ENCODE peak calls at places on chromosomes 2 and 18, in six cellular contexts. One of them, this sample, is unnamed.

GRCh38 chr18:60649107-60649506 is 276.5 kb upstream of the MC4R start:
- DNase-seq in H9: no peak
- DNase-seq in retina: no peak
- DNase-seq in NCI-H82: no peak
- DNase-seq in transverse colon: no peak
- DNase-seq in MCF 10A: no peak
- DNase-seq in this sample: peak

GRCh38 chr2:34419856-34420255 is 820.8 kb upstream of the FAM98A start:
- DNase-seq in transverse colon: no peak
- DNase-seq in MCF 10A: no peak
- DNase-seq in retina: no peak
- DNase-seq in NCI-H82: no peak
- DNase-seq in H9: no peak
- DNase-seq in this sample: no peak

GRCh38 chr2:70994055-70994444 is 623 bp downstream of the TEX261 start:
- DNase-seq in retina: no peak
- DNase-seq in MCF 10A: peak
- DNase-seq in H9: no peak
- DNase-seq in NCI-H82: peak
- DNase-seq in transverse colon: no peak
- DNase-seq in this sample: no peak

GRCh38 chr2:150042844-150043503 is 444.5 kb downstream of the RND3 start:
- DNase-seq in H9: no peak
- DNase-seq in NCI-H82: no peak
- DNase-seq in retina: no peak
- DNase-seq in MCF 10A: no peak
- DNase-seq in transverse colon: no peak
- DNase-seq in this sample: no peak

GRCh38 chr2:192038152-192038551 is 156.6 kb downstream of the TMEFF2 start:
- DNase-seq in retina: no peak
- DNase-seq in MCF 10A: no peak
- DNase-seq in transverse colon: no peak
- DNase-seq in NCI-H82: no peak
- DNase-seq in H9: no peak
- DNase-seq in this sample: no peak

GRCh38 chr2:127486247-127486912 is 39.9 kb downstream of the IWS1 start:
- DNase-seq in retina: no peak
- DNase-seq in NCI-H82: no peak
- DNase-seq in MCF 10A: no peak
- DNase-seq in H9: no peak
- DNase-seq in transverse colon: no peak
- DNase-seq in this sample: no peak

GRCh38 chr2:151120016-151120415 is 141.6 kb downstream of the RBM43 start:
- DNase-seq in NCI-H82: peak
- DNase-seq in H9: no peak
- DNase-seq in MCF 10A: no peak
- DNase-seq in transverse colon: no peak
- DNase-seq in retina: no peak
- DNase-seq in this sample: no peak

GRCh38 chr18:11308499-11308898 is 159.1 kb upstream of the PIEZO2 start:
- DNase-seq in retina: no peak
- DNase-seq in MCF 10A: peak
- DNase-seq in H9: no peak
- DNase-seq in transverse colon: no peak
- DNase-seq in NCI-H82: no peak
- DNase-seq in this sample: no peak

GRCh38 chr2:172253190-172254052 is 150.7 kb upstream of the DLX2 start:
- DNase-seq in retina: no peak
- DNase-seq in NCI-H82: no peak
- DNase-seq in H9: no peak
- DNase-seq in MCF 10A: peak
- DNase-seq in transverse colon: peak
- DNase-seq in this sample: no peak

GRCh38 chr2:238433941-238434845 is 7.5 kb downstream of the ASB1 start:
- DNase-seq in transverse colon: no peak
- DNase-seq in MCF 10A: peak
- DNase-seq in NCI-H82: no peak
- DNase-seq in retina: no peak
- DNase-seq in H9: no peak
- DNase-seq in this sample: no peak

GRCh38 chr2:161028581-161028980 is 131.6 kb upstream of the TANK start:
- DNase-seq in transverse colon: no peak
- DNase-seq in retina: no peak
- DNase-seq in MCF 10A: no peak
- DNase-seq in NCI-H82: no peak
- DNase-seq in H9: no peak
- DNase-seq in this sample: no peak

GRCh38 chr2:100197643-100198153 is 55.3 kb upstream of the AFF3 start:
- DNase-seq in NCI-H82: no peak
- DNase-seq in retina: peak
- DNase-seq in H9: peak
- DNase-seq in MCF 10A: no peak
- DNase-seq in transverse colon: peak
- DNase-seq in this sample: no peak

GRCh38 chr2:159179696-159180095 is 106.8 kb downstream of the WDSUB1 start:
- DNase-seq in retina: no peak
- DNase-seq in transverse colon: no peak
- DNase-seq in NCI-H82: no peak
- DNase-seq in H9: no peak
- DNase-seq in MCF 10A: no peak
- DNase-seq in this sample: no peak

GRCh38 chr18:40937386-40937785 is 1017.6 kb upstream of the PIK3C3 start:
- DNase-seq in NCI-H82: no peak
- DNase-seq in H9: no peak
- DNase-seq in retina: no peak
- DNase-seq in MCF 10A: no peak
- DNase-seq in transverse colon: no peak
- DNase-seq in this sample: no peak

GRCh38 chr2:216103213-216103612 is 5.9 kb upstream of the XRCC5 start:
- DNase-seq in transverse colon: no peak
- DNase-seq in H9: no peak
- DNase-seq in MCF 10A: no peak
- DNase-seq in NCI-H82: no peak
- DNase-seq in retina: no peak
- DNase-seq in this sample: no peak

GRCh38 chr18:35478520-35479435 is 19.0 kb downstream of the INO80C start:
- DNase-seq in MCF 10A: peak
- DNase-seq in H9: no peak
- DNase-seq in retina: no peak
- DNase-seq in transverse colon: peak
- DNase-seq in NCI-H82: no peak
- DNase-seq in this sample: no peak

GRCh38 chr2:117360586-117360985 is 453.9 kb upstream of the DDX18 start:
- DNase-seq in transverse colon: no peak
- DNase-seq in retina: no peak
- DNase-seq in NCI-H82: no peak
- DNase-seq in H9: no peak
- DNase-seq in MCF 10A: no peak
- DNase-seq in this sample: no peak

GRCh38 chr2:191036365-191036764 is 22.4 kb upstream of the STAT1 start:
- DNase-seq in transverse colon: no peak
- DNase-seq in MCF 10A: no peak
- DNase-seq in H9: no peak
- DNase-seq in retina: no peak
- DNase-seq in NCI-H82: no peak
- DNase-seq in this sample: no peak

GRCh38 chr2:33313039-33313438 is 163.4 kb upstream of the RASGRP3 start:
- DNase-seq in retina: no peak
- DNase-seq in H9: no peak
- DNase-seq in NCI-H82: no peak
- DNase-seq in transverse colon: no peak
- DNase-seq in MCF 10A: no peak
- DNase-seq in this sample: no peak

GRCh38 chr2:28601612-28602011 is 105.8 kb downstream of the PLB1 start:
- DNase-seq in MCF 10A: no peak
- DNase-seq in NCI-H82: no peak
- DNase-seq in retina: no peak
- DNase-seq in transverse colon: no peak
- DNase-seq in H9: no peak
- DNase-seq in this sample: no peak

GRCh38 chr18:8659609-8660242 is 45.6 kb upstream of the MTCL1 start:
- DNase-seq in NCI-H82: no peak
- DNase-seq in MCF 10A: no peak
- DNase-seq in transverse colon: no peak
- DNase-seq in retina: no peak
- DNase-seq in H9: peak
- DNase-seq in this sample: no peak

This sample was measured in GM12878.